ENCODE peak calls at places on chromosomes 1 and 21, in eight cellular contexts. O, C, D, H, T, V, N and F are unnamed samples.

GRCh38 chr1:172287207-172287606 is 133.3 kb upstream of the C1orf105 start:
- DNase-seq in O (no peak), C (no peak), D (peak), H (no peak), T (no peak), V (peak), N (no peak), F (no peak)

GRCh38 chr21:45724345-45724961 is 80.9 kb downstream of the PCBP3 start:
- DNase-seq in O (no peak), C (no peak), D (no peak), H (no peak), T (no peak), V (no peak), N (no peak), F (no peak)

GRCh38 chr1:59506952-59507351 is 210.1 kb downstream of the FGGY start:
- DNase-seq in O (no peak), C (no peak), D (peak), H (no peak), T (no peak), V (peak), N (no peak), F (no peak)

GRCh38 chr1:202272446-202272845 is 69.3 kb downstream of the UBE2T start:
- DNase-seq in O (no peak), C (no peak), D (no peak), H (no peak), T (no peak), V (no peak), N (no peak), F (no peak)

GRCh38 chr1:184759097-184759496 is 4.4 kb upstream of the EDEM3 start:
- DNase-seq in O (no peak), C (no peak), D (no peak), H (no peak), T (no peak), V (no peak), N (no peak), F (no peak)

GRCh38 chr1:29050141-29050540 is 73.6 kb downstream of the TMEM200B start:
- DNase-seq in O (no peak), C (no peak), D (no peak), H (no peak), T (no peak), V (no peak), N (no peak), F (no peak)

GRCh38 chr1:64944913-64945312 is 21.4 kb downstream of the JAK1 start:
- DNase-seq in O (no peak), C (no peak), D (no peak), H (no peak), T (no peak), V (no peak), N (no peak), F (no peak)

GRCh38 chr1:36148821-36149236 is 457 bp downstream of the TRAPPC3 start:
- DNase-seq in O (no peak), C (no peak), D (no peak), H (no peak), T (no peak), V (no peak), N (no peak), F (no peak)

GRCh38 chr1:159184201-159184600 is 12.8 kb downstream of the CADM3 start:
- DNase-seq in O (no peak), C (no peak), D (no peak), H (no peak), T (no peak), V (no peak), N (no peak), F (no peak)

GRCh38 chr1:203628997-203629508 is 2.4 kb downstream of the ATP2B4 start:
- DNase-seq in O (no peak), C (no peak), D (no peak), H (no peak), T (no peak), V (no peak), N (no peak), F (no peak)

GRCh38 chr1:3296858-3297257 is 157.6 kb upstream of the ARHGEF16 start:
- DNase-seq in O (no peak), C (no peak), D (no peak), H (no peak), T (no peak), V (no peak), N (no peak), F (no peak)

GRCh38 chr1:241934181-241934815 is 23.3 kb upstream of the BECN2 start:
- DNase-seq in O (no peak), C (no peak), D (peak), H (no peak), T (no peak), V (peak), N (no peak), F (no peak)

GRCh38 chr1:53025034-53025777 is 36.8 kb upstream of the PODN start:
- DNase-seq in O (no peak), C (no peak), D (peak), H (no peak), T (no peak), V (peak), N (no peak), F (no peak)

GRCh38 chr1:40876436-40876761 is 14.2 kb upstream of the CITED4 start:
- DNase-seq in O (no peak), C (no peak), D (no peak), H (no peak), T (no peak), V (no peak), N (no peak), F (no peak)

GRCh38 chr1:9374748-9375345 is 82.2 kb downstream of the SPSB1 start:
- DNase-seq in O (no peak), C (no peak), D (no peak), H (no peak), T (no peak), V (no peak), N (no peak), F (no peak)

GRCh38 chr21:42337830-42338729 is 12.7 kb downstream of the TFF2 start:
- DNase-seq in O (peak), C (peak), D (peak), H (no peak), T (peak), V (peak), N (peak), F (peak)

GRCh38 chr1:8666394-8667167 is 150.9 kb downstream of the RERE start:
- DNase-seq in O (no peak), C (no peak), D (no peak), H (no peak), T (no peak), V (peak), N (no peak), F (no peak)

GRCh38 chr1:214107322-214108096 is 119.7 kb downstream of the PROX1 start:
- DNase-seq in O (no peak), C (no peak), D (peak), H (no peak), T (no peak), V (peak), N (no peak), F (no peak)

GRCh38 chr1:115215110-115215509 is 122.9 kb downstream of the NGF start:
- DNase-seq in O (no peak), C (no peak), D (no peak), H (no peak), T (no peak), V (no peak), N (no peak), F (no peak)

GRCh38 chr1:204592246-204592948 is 76.2 kb downstream of the MDM4 start:
- DNase-seq in O (no peak), C (no peak), D (no peak), H (no peak), T (no peak), V (no peak), N (no peak), F (no peak)

GRCh38 chr1:218828125-218828650 is 345.5 kb upstream of the LYPLAL1 start:
- DNase-seq in O (no peak), C (no peak), D (no peak), H (no peak), T (no peak), V (no peak), N (no peak), F (no peak)

GRCh38 chr1:225695578-225696332 is 42.8 kb upstream of the ENAH start:
- DNase-seq in O (no peak), C (no peak), D (no peak), H (no peak), T (no peak), V (no peak), N (no peak), F (no peak)

GRCh38 chr1:219810451-219810850 is 117.9 kb downstream of the SLC30A10 start:
- DNase-seq in O (no peak), C (no peak), D (no peak), H (no peak), T (no peak), V (peak), N (no peak), F (no peak)

GRCh38 chr21:41362605-41363369 is 960 bp downstream of the MX2 start:
- DNase-seq in O (no peak), C (no peak), D (no peak), H (no peak), T (no peak), V (no peak), N (no peak), F (no peak)

GRCh38 chr1:172397221-172397620 is 23.3 kb upstream of the C1orf105 start:
- DNase-seq in O (no peak), C (no peak), D (no peak), H (no peak), T (no peak), V (peak), N (no peak), F (no peak)

GRCh38 chr1:26019641-26020315 is 1.8 kb upstream of the EXTL1 start:
- DNase-seq in O (no peak), C (no peak), D (no peak), H (no peak), T (no peak), V (no peak), N (no peak), F (no peak)